ENCODE peak calls at places on chromosomes 5 and 9, in four cellular contexts. C, E, M and K are unnamed samples.

GRCh38 chr5:20538341-20538740 is 550.3 kb upstream of the CDH18 start:
- DNase-seq in C (no peak), E (no peak), M (no peak), K (no peak)

GRCh38 chr5:142872217-142872616 is 102.0 kb downstream of the ARHGAP26 start:
- DNase-seq in C (no peak), E (no peak), M (no peak), K (no peak)

GRCh38 chr5:66744040-66744439 is 147.8 kb downstream of the MAST4 start:
- DNase-seq in C (peak), E (no peak), M (no peak), K (no peak)

GRCh38 chr9:138117101-138117750 is 239.6 kb downstream of the CACNA1B start:
- DNase-seq in C (no peak), E (no peak), M (no peak), K (no peak)

GRCh38 chr9:69874301-69875060 is 53.9 kb downstream of the CFAP95 start:
- DNase-seq in C (no peak), E (no peak), M (no peak), K (no peak)

GRCh38 chr5:165622864-165623536 is 2117.6 kb downstream of the MAT2B start:
- DNase-seq in C (no peak), E (no peak), M (no peak), K (no peak)

GRCh38 chr5:146753618-146754123 is 124.9 kb downstream of the PPP2R2B start:
- DNase-seq in C (no peak), E (no peak), M (no peak), K (peak)

GRCh38 chr5:121850272-121850671 is 1.4 kb upstream of the FTMT start:
- DNase-seq in C (no peak), E (no peak), M (no peak), K (no peak)

GRCh38 chr9:74078647-74079046 is 418.5 kb upstream of the RORB start:
- DNase-seq in C (no peak), E (no peak), M (no peak), K (no peak)

GRCh38 chr9:115036691-115037090 is 81.3 kb downstream of the TNC start:
- DNase-seq in C (no peak), E (no peak), M (no peak), K (no peak)

GRCh38 chr9:90394866-90395265 is 247.8 kb downstream of the DIRAS2 start:
- DNase-seq in C (no peak), E (no peak), M (no peak), K (no peak)

GRCh38 chr9:131310833-131311554 is 21.5 kb downstream of the PLPP7 start:
- DNase-seq in C (no peak), E (no peak), M (no peak), K (no peak)